ENCODE peak calls at places on chromosomes 5 and 9, in seven cellular contexts. B is sigmoid colon, L is GM12878, U is tibial nerve, X is A549, G is prostate gland, M is esophagus squamous epithelium. Z is an unnamed sample.

GRCh38 chr9:88739373-88739772 is 204.4 kb downstream of the NXNL2 start:
- DNase-seq in M (no peak), L (no peak), G (no peak), X (no peak), U (no peak), B (no peak), Z (no peak)

GRCh38 chr5:53983568-53984465 is 326.6 kb downstream of the ARL15 start:
- DNase-seq in L (no peak), M (no peak), B (no peak), G (no peak), X (peak), U (no peak), Z (no peak)

GRCh38 chr9:30630459-30630858 is 1754.0 kb upstream of the ACO1 start:
- DNase-seq in B (no peak), G (no peak), M (no peak), U (no peak), L (no peak), X (no peak), Z (no peak)

GRCh38 chr9:88660611-88661010 is 125.6 kb downstream of the NXNL2 start:
- DNase-seq in U (no peak), L (no peak), B (no peak), G (no peak), X (peak), M (no peak), Z (no peak)

GRCh38 chr9:131432050-131432449 is 38.2 kb downstream of the PRRC2B start:
- DNase-seq in G (no peak), U (no peak), M (no peak), B (peak), L (no peak), X (no peak), Z (no peak)

GRCh38 chr9:20606637-20607036 is 15.7 kb downstream of the MLLT3 start:
- DNase-seq in X (peak), G (no peak), M (no peak), L (no peak), B (peak), U (no peak), Z (no peak)

GRCh38 chr9:21770877-21771560 is 31.4 kb upstream of the MTAP start:
- DNase-seq in M (no peak), B (no peak), L (no peak), G (no peak), U (no peak), X (peak), Z (no peak)

GRCh38 chr5:84983093-84983492 is 598.4 kb upstream of the EDIL3 start:
- DNase-seq in G (no peak), M (no peak), X (no peak), L (no peak), B (no peak), U (no peak), Z (no peak)

GRCh38 chr5:168114444-168115017 is 176.9 kb upstream of the WWC1 start:
- DNase-seq in U (peak), L (no peak), X (peak), G (no peak), B (no peak), M (no peak), Z (no peak)

GRCh38 chr9:68727588-68728129 is 22.6 kb downstream of the PIP5K1B start:
- DNase-seq in M (no peak), X (no peak), L (no peak), U (no peak), B (no peak), G (no peak), Z (no peak)

GRCh38 chr5:116554764-116555163 is 19.9 kb downstream of the SEMA6A start:
- DNase-seq in B (no peak), L (no peak), U (no peak), M (no peak), X (no peak), G (no peak), Z (no peak)

GRCh38 chr5:43039115-43039467 is 1.0 kb downstream of the ANXA2R start:
- DNase-seq in L (no peak), U (no peak), B (no peak), M (no peak), G (no peak), X (no peak), Z (no peak)

GRCh38 chr5:140546851-140547507 is 483 bp upstream of the EIF4EBP3 start:
- DNase-seq in U (no peak), B (no peak), G (no peak), X (no peak), M (no peak), L (no peak), Z (peak)
- H3K4me3 ChIP-seq in U (peak), B (peak), G (peak), X (no peak), M (peak), L (no peak), Z (no peak)

GRCh38 chr9:135907006-135907434 is 326 bp downstream of the CAMSAP1 start:
- DNase-seq in M (no peak), L (no peak), B (peak), X (peak), U (no peak), G (no peak), Z (peak)
- TF ChIP-seq POLR2A in M (no peak), L (no peak), B (no peak), X (peak), U (no peak), G (no peak), Z (no peak)

GRCh38 chr5:59274130-59274529 is 619.4 kb downstream of the PDE4D start:
- DNase-seq in M (no peak), G (no peak), B (no peak), U (no peak), X (no peak), L (no peak), Z (no peak)
- H3K4me3 ChIP-seq in M (peak), G (peak), B (peak), U (no peak), X (peak), L (no peak), Z (no peak)

DNA sequence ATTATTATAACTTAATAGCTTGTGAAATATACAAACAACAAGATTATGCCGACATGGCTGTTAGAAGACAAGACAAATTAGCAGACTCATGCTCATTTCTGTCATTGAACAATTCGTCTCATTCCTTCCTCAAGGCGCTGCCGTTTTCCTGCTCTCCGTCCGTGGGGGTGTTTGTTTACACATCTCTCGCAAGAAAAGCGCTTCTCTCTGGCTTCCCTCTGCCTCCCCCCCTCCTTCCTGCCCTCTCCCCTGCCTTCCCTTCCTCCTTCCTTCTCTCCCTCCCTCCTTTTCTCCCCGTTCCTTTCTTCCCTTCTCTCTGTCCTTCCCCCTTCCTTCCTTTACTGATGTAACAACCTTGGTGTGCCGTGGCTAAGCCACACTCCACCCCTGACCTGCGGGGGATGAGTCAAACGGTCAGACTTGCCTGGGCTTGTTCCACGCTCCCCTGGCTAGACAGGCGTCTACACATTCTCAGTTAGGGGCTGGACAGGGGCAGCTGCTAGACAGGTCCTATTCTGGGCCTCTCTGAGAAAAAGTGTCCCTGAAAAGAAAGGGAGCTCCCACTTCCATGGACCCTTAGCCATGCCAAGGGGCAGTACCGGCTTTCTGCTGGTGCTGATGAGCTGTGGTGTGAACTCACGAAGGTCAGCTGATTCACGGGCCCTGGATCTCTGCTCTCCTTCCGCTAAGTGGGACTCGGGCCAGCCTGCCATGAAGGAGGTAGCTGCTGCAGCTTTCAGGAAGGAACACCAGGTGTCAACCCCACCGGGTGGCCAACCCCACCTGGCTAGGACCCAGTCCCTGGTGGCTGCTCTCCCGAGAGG is 32.0 kb upstream of the SPTLC1 start:
- DNase-seq in L (no peak), X (peak), B (peak), U (no peak), G (no peak), M (no peak), Z (peak)
- TF ChIP-seq POLR2A in L (no peak), X (no peak), B (no peak), U (no peak), G (no peak), M (no peak), Z (no peak)

GRCh38 chr9:100084145-100084478 is 14.7 kb downstream of the ERP44 start:
- DNase-seq in G (no peak), B (no peak), X (no peak), U (no peak), M (no peak), L (peak), Z (no peak)
- H3K4me3 ChIP-seq in G (no peak), B (no peak), X (no peak), U (no peak), M (no peak), L (peak), Z (no peak)

GRCh38 chr9:34381323-34381722 is 4.6 kb upstream of the MYORG start:
- DNase-seq in L (no peak), B (peak), G (no peak), X (no peak), U (no peak), M (no peak), Z (no peak)

GRCh38 chr9:34382054-34382453 is 5.4 kb upstream of the MYORG start:
- DNase-seq in U (no peak), G (no peak), L (no peak), M (no peak), B (no peak), X (no peak), Z (peak)

GRCh38 chr9:34380034-34380510 is 3.4 kb upstream of the MYORG start:
- DNase-seq in G (no peak), L (no peak), B (no peak), X (no peak), M (no peak), U (no peak), Z (peak)

GRCh38 chr9:34379334-34380033 is 2.8 kb upstream of the MYORG start:
- DNase-seq in X (peak), L (peak), G (peak), B (peak), M (peak), U (peak), Z (peak)

DNA sequence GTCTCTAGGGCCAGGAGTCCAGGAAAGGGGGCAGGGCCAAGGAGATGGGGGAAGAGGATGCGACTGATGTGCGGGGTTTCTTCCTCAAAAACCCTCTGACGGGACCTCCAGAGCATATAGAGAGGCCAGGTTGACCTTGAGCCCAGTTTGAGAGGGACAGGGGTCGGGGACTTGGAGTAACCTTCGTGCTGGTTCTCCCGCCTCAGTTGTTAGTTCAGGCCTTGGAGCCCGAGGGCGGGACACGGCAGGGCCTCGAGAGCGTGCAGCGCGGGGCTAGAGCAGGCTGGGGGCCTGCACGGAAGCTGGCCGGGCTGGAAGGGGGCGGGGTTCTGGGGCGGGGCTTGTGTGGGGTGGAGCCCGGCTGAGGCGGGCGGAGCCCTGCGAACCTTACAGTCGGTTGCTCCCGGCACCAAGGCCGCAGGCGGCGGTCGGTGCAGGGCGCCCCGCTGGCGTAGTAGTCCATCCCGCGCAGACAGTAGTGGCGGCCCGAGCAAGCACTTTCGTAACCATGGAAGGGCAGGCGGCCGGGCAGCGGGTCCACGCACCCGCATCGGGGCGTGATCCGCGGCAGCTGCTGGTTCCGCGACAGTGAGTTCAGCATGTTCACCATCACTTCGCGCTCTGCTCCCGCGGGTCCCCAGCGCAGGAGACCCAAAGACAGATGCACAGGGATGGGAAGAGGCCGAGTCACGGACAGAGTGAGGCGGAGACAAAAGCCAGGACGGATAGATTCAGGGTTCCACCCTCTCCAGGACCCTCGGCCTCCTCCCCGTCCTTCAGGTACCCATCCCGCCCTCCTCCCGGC is 4.0 kb upstream of the MYORG start:
- DNase-seq in B (peak), M (no peak), G (peak), L (no peak), U (peak), X (peak), Z (peak)
- TF ChIP-seq POLR2A in B (peak), M (no peak), G (peak), L (no peak), U (peak), X (peak), Z (no peak)

GRCh38 chr9:13759624-13760023 is 480.1 kb upstream of the MPDZ start:
- DNase-seq in B (no peak), L (no peak), X (no peak), M (no peak), G (no peak), U (no peak), Z (no peak)
- H3K4me3 ChIP-seq in B (no peak), L (no peak), X (no peak), M (no peak), G (no peak), U (no peak), Z (no peak)